ENCODE peak calls at places on chromosomes 2 and 18, in four cellular contexts. M is fibroblast of mammary gland, A is AG09309, L is fibroblast of the aortic adventitia. Z is an unnamed sample.

GRCh38 chr2:202317080-202317859 is 51.7 kb downstream of the NOP58 start:
- DNase-seq in L (peak; percentile 99), A (peak; percentile 77), M (peak; percentile 86), Z (peak; percentile 84)

GRCh38 chr2:207502799-207503198 is 27.0 kb upstream of the CREB1 start:
- DNase-seq in L (no peak), A (no peak), M (no peak), Z (no peak)

GRCh38 chr2:160087854-160088745 is 25.7 kb upstream of the PLA2R1 start:
- DNase-seq in M (peak; percentile 42), L (peak; percentile 56), A (no peak), Z (no peak)

GRCh38 chr2:11681722-11682589 is 12.0 kb upstream of the NTSR2 start:
- DNase-seq in L (no peak), M (no peak), A (no peak), Z (no peak)

GRCh38 chr2:60954139-60954538 is 63.4 kb upstream of the PEX13 start:
- DNase-seq in M (no peak), A (no peak), L (no peak), Z (no peak)

GRCh38 chr2:164910091-164910899 is 45.0 kb downstream of the SLC38A11 start:
- DNase-seq in M (peak; percentile 10), L (peak; percentile 48), A (peak; percentile 55), Z (peak; percentile 79)

GRCh38 chr2:223062304-223062845 is 10.4 kb downstream of the KCNE4 start:
- DNase-seq in A (no peak), M (peak; percentile 75), L (peak; percentile 46), Z (no peak)

GRCh38 chr2:164952057-164952702 is 3.1 kb downstream of the SLC38A11 start:
- DNase-seq in A (no peak), M (no peak), L (no peak), Z (no peak)

GRCh38 chr2:36461039-36461681 is 105.6 kb downstream of the CRIM1 start:
- DNase-seq in M (peak; percentile 92), L (peak; percentile 94), A (peak; percentile 69), Z (peak; percentile 79)

GRCh38 chr2:134836986-134837385 is 1.4 kb upstream of the ACMSD start:
- DNase-seq in L (peak; percentile 94), M (peak; percentile 93), A (peak; percentile 87), Z (peak; percentile 5)

GRCh38 chr2:67485431-67485830 is 88.3 kb downstream of the ETAA1 start:
- DNase-seq in M (no peak), L (peak; percentile 37), A (no peak), Z (no peak)

GRCh38 chr2:50902365-50902764 is 129.6 kb downstream of the NRXN1 start:
- DNase-seq in L (no peak), M (no peak), A (no peak), Z (no peak)

GRCh38 chr2:176178807-176179271 is 9.6 kb upstream of the HOXD1 start:
- DNase-seq in M (no peak), A (no peak), L (no peak), Z (no peak)

GRCh38 chr2:196036442-196036841 is 32.2 kb downstream of the DNAH7 start:
- DNase-seq in A (no peak), M (no peak), L (no peak), Z (no peak)

GRCh38 chr2:134361648-134362047 is 107.8 kb downstream of the MGAT5 start:
- DNase-seq in A (no peak), M (no peak), L (no peak), Z (no peak)

GRCh38 chr2:119943058-119943457 is 69.8 kb upstream of the EPB41L5 start:
- DNase-seq in M (peak; percentile 56), A (no peak), L (peak; percentile 33), Z (no peak)

GRCh38 chr18:8030201-8030600 is 463.1 kb downstream of the PTPRM start:
- DNase-seq in M (no peak), L (no peak), A (no peak), Z (no peak)

GRCh38 chr2:46970334-46971288 is 55.0 kb upstream of the MCFD2 start:
- DNase-seq in L (peak; percentile 72), M (peak; percentile 79), A (no peak), Z (no peak)

GRCh38 chr2:64708834-64709233 is 55.1 kb upstream of the SERTAD2 start:
- DNase-seq in L (no peak), M (no peak), A (no peak), Z (no peak)

GRCh38 chr2:202238234-202239197 is at the start of gene SUMO1:
- DNase-seq in L (peak; percentile 83), M (peak; percentile 82), A (peak; percentile 31), Z (peak; percentile 66)

GRCh38 chr2:16102287-16102975 is 162.1 kb downstream of the MYCN start:
- DNase-seq in L (no peak), A (no peak), M (no peak), Z (no peak)

GRCh38 chr2:16011621-16011960 is 71.2 kb downstream of the MYCN start:
- DNase-seq in L (no peak), M (no peak), A (no peak), Z (no peak)

GRCh38 chr2:219508444-219508734 is 5.9 kb upstream of the ASIC4 start:
- DNase-seq in M (no peak), L (no peak), A (no peak), Z (no peak)
- TF ChIP-seq CTCF in M (no peak), L (no peak), A (no peak), Z (no peak)

DNA sequence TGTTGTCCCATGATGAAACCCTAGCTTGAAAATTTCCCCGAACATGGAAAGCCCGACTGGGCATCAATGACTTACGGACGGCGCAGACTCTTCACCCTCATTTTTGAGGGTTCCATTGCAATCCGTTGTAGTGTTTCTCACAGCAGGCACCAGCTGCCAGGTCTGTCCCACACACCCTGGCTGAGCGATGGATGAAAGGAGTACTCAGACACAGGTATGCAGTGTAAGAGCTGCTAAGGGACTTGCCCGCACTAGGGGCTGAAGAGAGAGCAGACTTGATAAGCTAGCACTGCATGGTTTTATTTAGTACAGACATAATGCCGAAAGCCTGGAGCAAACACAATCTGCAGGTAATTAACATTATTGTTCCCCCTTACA is 15.8 kb downstream of the DYNAP start:
- DNase-seq in L (no peak), A (no peak), M (no peak), Z (no peak)
- H3K4me3 ChIP-seq in L (no peak overlapping the region), A (no peak overlapping the region), M (no peak overlapping the region), Z (no peak overlapping the region)

DNA sequence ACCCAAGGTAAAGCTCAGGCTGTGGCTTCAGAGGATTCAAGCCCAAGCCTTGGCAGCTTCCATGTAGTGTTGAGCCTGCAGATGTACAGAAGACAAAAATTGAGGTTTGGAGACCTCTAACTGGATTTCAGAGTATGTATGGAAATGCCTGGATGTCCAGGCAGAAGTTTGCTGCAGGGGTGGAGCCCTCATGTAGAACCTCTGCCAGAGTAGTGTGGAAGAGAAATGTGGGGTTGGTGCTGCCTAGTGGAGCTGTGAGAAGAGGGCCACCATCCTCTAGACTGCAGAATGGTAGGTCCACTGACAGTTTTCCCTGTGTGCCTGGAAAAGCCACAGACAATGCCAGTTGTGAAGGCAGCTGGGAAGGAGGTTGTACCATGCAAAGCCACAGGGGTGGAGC is 239.9 kb downstream of the SPAG16 start:
- DNase-seq in M (no peak), L (no peak), A (no peak), Z (no peak)
- TF ChIP-seq CTCF in M (no peak), L (no peak), A (no peak), Z (no peak)

DNA sequence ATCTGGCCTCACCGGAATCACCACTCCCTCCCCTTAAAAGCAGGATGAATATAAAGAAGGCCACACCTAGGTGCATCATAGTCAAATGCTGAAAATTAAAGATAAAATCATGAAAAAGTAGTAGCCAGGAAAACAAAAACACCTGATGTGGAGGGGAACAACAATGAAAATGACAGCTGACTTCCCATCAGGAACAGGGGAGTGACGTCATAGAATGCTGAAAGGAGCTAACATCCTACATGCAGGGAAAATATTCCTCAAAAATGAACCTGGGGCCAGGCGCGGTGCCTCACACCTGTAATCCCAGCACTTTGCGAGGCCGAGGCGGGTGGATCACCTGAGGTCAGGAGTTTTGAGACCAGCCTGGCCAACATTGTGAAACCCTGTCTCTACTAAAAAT is 108.1 kb downstream of the UGGT1 start:
- DNase-seq in A (no peak), L (no peak), M (no peak), Z (no peak)
- H3K4me3 ChIP-seq in A (no peak overlapping the region), L (no peak overlapping the region), M (no peak overlapping the region), Z (no peak overlapping the region)